ENCODE peak calls at places on chromosomes 13 and 19, in four cellular contexts. K, E, G and F are unnamed samples.
A peak's percentile ranks its signal among the peaks of the same experiment; 100 is the strongest.

GRCh38 chr13:79987323-79987722 is 353.6 kb downstream of the SPRY2 start:
- DNase-seq in K (no peak), E (no peak), G (no peak), F (no peak)

GRCh38 chr13:24842533-24843278 is 78.7 kb downstream of the RNF17 start:
- DNase-seq in K (peak; percentile 20), E (no peak), G (no peak), F (no peak)

GRCh38 chr13:20851844-20852402 is 50.6 kb downstream of the XPO4 start:
- DNase-seq in K (no peak), E (no peak), G (no peak), F (no peak)

GRCh38 chr19:47231215-47232054 is 436 bp upstream of the BBC3 start:
- DNase-seq in K (peak; percentile 95), E (peak; percentile 90), G (peak; percentile 88), F (no peak)

GRCh38 chr13:112729408-112729807 is 39.6 kb downstream of the ATP11A start:
- DNase-seq in K (no peak), E (no peak), G (peak; percentile 95), F (no peak)

GRCh38 chr13:31240921-31241320 is 41.1 kb downstream of the B3GLCT start:
- DNase-seq in K (no peak), E (no peak), G (no peak), F (no peak)

GRCh38 chr19:12924621-12925310 is 5.7 kb upstream of the SYCE2 start:
- DNase-seq in K (no peak), E (no peak), G (no peak), F (no peak)

GRCh38 chr13:42396501-42396900 is 124.5 kb downstream of the AKAP11 start:
- DNase-seq in K (no peak), E (no peak), G (no peak), F (no peak)

GRCh38 chr19:11168568-11168967 is 13.0 kb upstream of the SPC24 start:
- DNase-seq in K (no peak), E (no peak), G (no peak), F (no peak)

GRCh38 chr13:57716295-57716694 is 84.8 kb downstream of the PCDH17 start:
- DNase-seq in K (peak; percentile 49), E (no peak), G (peak; percentile 48), F (no peak)

GRCh38 chr19:4379383-4380253 is 20.7 kb downstream of the SH3GL1 start:
- DNase-seq in K (no peak), E (peak; percentile 94), G (no peak), F (no peak)

GRCh38 chr13:75316427-75316826 is 165.5 kb downstream of the TBC1D4 start:
- DNase-seq in K (no peak), E (no peak), G (no peak), F (no peak)

GRCh38 chr13:95485045-95485517 is 67.4 kb upstream of the CLDN10 start:
- DNase-seq in K (no peak), E (no peak), G (no peak), F (no peak)

GRCh38 chr13:109145631-109146030 is 516.2 kb downstream of the MYO16 start:
- DNase-seq in K (peak; percentile 81), E (peak; percentile 57), G (peak; percentile 74), F (no peak)

GRCh38 chr19:42311612-42312160 is 1.4 kb upstream of the TMEM145 start:
- DNase-seq in K (no peak), E (no peak), G (no peak), F (no peak)

GRCh38 chr19:42313840-42314755 is 989 bp downstream of the TMEM145 start:
- DNase-seq in K (no peak), E (no peak), G (no peak), F (no peak)

GRCh38 chr19:42315024-42315423 is 1.9 kb downstream of the TMEM145 start:
- DNase-seq in K (no peak), E (no peak), G (no peak), F (no peak)

GRCh38 chr19:42312370-42312769 is 739 bp upstream of the TMEM145 start:
- DNase-seq in K (no peak), E (no peak), G (no peak), F (no peak)

DNA sequence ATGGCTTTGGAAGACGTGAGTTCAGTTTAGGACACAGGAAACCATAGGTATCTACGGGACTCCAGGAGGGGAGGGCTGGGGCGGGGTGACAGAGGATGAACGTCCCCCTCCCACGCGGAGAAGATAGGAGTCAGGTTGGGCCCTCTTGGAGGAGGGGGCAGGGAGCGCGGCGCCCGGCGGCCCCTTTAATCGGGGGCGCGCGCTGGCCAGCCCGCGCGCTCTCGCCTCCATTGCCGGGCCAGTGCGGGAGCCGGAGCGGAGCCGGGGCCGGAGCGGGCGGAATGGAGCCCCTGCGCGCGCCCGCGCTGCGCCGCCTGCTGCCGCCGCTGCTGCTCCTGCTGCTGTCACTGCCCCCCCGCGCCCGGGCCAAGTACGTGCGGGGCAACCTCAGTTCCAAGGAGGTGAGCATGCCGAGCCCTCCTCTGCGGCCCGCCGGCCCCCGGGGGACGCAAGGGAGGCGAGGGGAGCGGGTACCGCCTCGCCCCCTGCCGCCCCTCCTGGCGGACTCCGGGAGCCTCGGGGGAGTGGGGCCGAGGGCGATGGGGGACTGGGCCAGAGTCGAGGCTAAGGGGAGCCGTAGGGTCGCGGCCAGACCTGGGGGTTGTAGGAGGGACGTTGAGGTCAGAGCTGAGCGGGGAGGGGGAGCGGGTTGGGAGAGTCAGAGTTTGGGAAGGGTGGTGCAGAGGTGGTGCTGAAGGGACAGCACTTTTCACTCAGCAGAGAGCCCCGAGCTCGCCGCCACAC is at the start of gene TMEM145:
- DNase-seq in K (peak; percentile 80), E (peak; percentile 57), G (peak; percentile 84), F (no peak)
- TF ChIP-seq CTCF in K (peak; percentile 14), E (peak; percentile 22), G (peak; percentile 21), F (peak; percentile 2)

GRCh38 chr13:46682015-46682414 is 114.9 kb downstream of the ESD start:
- DNase-seq in K (no peak), E (no peak), G (no peak), F (no peak)

GRCh38 chr13:46686171-46686570 is 110.8 kb downstream of the ESD start:
- DNase-seq in K (no peak), E (no peak), G (no peak), F (no peak)

GRCh38 chr13:46684287-46685001 is 112.5 kb downstream of the ESD start:
- DNase-seq in K (no peak), E (no peak), G (peak; percentile 79), F (no peak)

GRCh38 chr13:46685006-46685730 is 111.8 kb downstream of the ESD start:
- DNase-seq in K (no peak), E (no peak), G (no peak), F (no peak)

GRCh38 chr13:46683879-46684278 is 113.1 kb downstream of the ESD start:
- DNase-seq in K (no peak), E (no peak), G (no peak), F (no peak)
- H3K4me3 ChIP-seq in K (no peak overlapping the region), E (no peak overlapping the region), G (no peak overlapping the region), F (no peak overlapping the region)

GRCh38 chr19:18291019-18291524 is 9.7 kb upstream of the JUND start:
- DNase-seq in K (no peak), E (no peak), G (no peak), F (no peak)
- TF ChIP-seq CTCF in K (no peak), E (no peak), G (peak; percentile 10), F (no peak)

GRCh38 chr19:8688930-8689329 is 9.7 kb downstream of the ACTL9 start:
- DNase-seq in K (no peak), E (no peak), G (no peak), F (no peak)

GRCh38 chr19:8684001-8684902 is 14.3 kb downstream of the ACTL9 start:
- DNase-seq in K (no peak), E (no peak), G (no peak), F (no peak)

GRCh38 chr19:8682472-8682871 is 16.1 kb downstream of the ACTL9 start:
- DNase-seq in K (no peak), E (no peak), G (no peak), F (no peak)

GRCh38 chr19:8682931-8683330 is 15.7 kb downstream of the ACTL9 start:
- DNase-seq in K (no peak), E (no peak), G (no peak), F (no peak)

DNA sequence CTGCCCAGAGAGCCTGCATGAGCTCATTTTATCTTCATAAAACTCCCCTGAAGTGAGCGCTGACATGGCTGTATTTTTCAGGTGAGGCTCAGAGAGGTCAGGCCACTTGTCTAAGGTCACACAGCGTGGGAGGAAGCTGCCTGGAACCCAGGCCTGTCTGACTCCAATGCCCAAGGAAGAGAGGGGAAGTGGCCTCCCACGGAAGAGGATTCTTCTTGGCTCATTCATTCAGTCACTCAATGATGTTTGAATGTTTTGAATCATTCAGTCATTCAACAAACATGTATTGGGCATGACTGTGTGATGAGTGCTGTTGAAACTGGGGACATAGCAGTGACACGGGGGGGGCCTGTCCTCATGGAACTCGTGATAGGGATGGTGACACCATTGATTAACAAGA is 12.0 kb downstream of the ACTL9 start:
- DNase-seq in K (no peak), E (no peak), G (no peak), F (no peak)
- H3K4me3 ChIP-seq in K (no peak overlapping the region), E (no peak overlapping the region), G (no peak overlapping the region), F (no peak overlapping the region)

GRCh38 chr19:7933411-7933810 is 7.5 kb upstream of the CTXN1 start:
- DNase-seq in K (no peak), E (no peak), G (no peak), F (no peak)
- TF ChIP-seq CTCF in K (no peak), E (no peak), G (peak; percentile 32), F (no peak)

GRCh38 chr19:40603719-40604646 is 2.8 kb downstream of the LTBP4 start:
- DNase-seq in K (peak; percentile 99), E (peak; percentile 99), G (peak; percentile 98), F (peak; percentile 92)
- H3K4me3 ChIP-seq in K (no peak overlapping the region), E (no peak overlapping the region), G (peak overlapping the region; percentile 37), F (peak overlapping the region; percentile 45)

DNA sequence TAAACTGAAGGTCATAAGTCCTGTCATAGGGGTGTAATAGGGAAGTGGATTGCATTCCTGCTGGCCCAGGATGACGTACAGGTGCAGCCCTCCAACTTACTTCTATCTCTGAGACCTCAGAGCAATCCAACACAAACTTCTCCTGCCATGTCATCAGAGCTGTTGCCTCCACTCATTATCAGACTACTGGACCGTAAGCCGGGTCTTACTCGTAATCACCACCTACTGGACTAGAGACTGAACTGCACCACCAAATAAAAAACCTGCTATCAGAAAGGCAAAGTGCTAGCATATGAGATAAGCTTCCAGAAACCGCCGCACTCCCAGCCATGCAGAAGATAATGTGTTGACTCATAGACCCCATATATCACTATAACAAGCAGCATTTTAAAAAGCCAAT is 102.1 kb downstream of the SLITRK1 start:
- DNase-seq in K (peak; percentile 43), E (peak; percentile 5), G (peak; percentile 2), F (no peak)
- TF ChIP-seq CTCF in K (peak; percentile 36), E (peak; percentile 32), G (peak; percentile 62), F (no peak)

DNA sequence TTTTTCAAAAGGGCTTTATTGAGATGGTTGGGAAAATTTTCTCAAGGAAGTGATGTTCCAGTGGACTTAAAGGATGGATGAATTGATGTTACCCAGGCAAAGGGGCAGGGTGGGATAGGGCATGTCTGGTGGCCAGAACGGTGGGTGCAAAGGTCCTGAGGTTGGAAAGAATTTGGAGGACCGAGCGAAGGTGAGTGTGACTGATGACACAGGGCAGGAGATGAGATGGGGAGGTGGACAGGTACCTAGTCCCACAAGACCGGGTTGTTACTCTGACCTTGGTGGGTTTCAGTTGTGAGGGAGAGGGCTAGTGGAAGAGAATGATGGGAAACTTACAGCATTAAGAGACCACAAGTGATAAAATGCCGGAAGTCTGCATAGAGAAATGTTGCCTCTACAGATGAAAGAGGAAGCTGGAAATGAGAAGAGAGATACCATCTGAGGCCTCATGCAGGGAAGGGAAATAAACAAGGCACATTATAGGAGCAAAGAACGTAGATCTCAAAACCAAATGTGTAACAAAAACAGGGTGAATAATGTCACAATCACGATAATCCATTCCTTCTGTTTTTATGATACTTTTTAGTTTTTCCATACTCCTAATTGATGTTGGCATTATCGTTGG is 4.5 kb downstream of the ADGRE1 start:
- DNase-seq in K (no peak), E (no peak), G (no peak), F (no peak)
- H3K4me3 ChIP-seq in K (no peak overlapping the region), E (no peak overlapping the region), G (no peak overlapping the region), F (no peak overlapping the region)